ENCODE peak calls at places on chromosome 18, in five cellular contexts. One of them, this sample, is unnamed.

GRCh38 chr18:48018806-48019295 is 88.4 kb upstream of the SMAD2 start:
- DNase-seq in body of pancreas: no peak
- DNase-seq in H1: no peak
- DNase-seq in aorta: peak; percentile 26
- DNase-seq in uterus: no peak
- DNase-seq in this sample: no peak

GRCh38 chr18:73244411-73244810 is 376.6 kb upstream of the NETO1 start:
- DNase-seq in aorta: no peak
- DNase-seq in H1: no peak
- DNase-seq in body of pancreas: no peak
- DNase-seq in uterus: no peak
- DNase-seq in this sample: no peak

GRCh38 chr18:48781041-48781989 is 169.4 kb downstream of the SMAD7 start:
- DNase-seq in H1: no peak
- DNase-seq in body of pancreas: peak; percentile 77
- DNase-seq in aorta: peak; percentile 95
- DNase-seq in uterus: peak; percentile 68
- DNase-seq in this sample: peak; percentile 93

GRCh38 chr18:29512761-29513160 is 1335.8 kb upstream of the CDH2 start:
- DNase-seq in uterus: no peak
- DNase-seq in H1: no peak
- DNase-seq in aorta: no peak
- DNase-seq in body of pancreas: no peak
- DNase-seq in this sample: no peak

GRCh38 chr18:22346968-22347611 is 70.6 kb downstream of the CTAGE1 start:
- DNase-seq in uterus: peak; percentile 82
- DNase-seq in body of pancreas: peak; percentile 78
- DNase-seq in H1: no peak
- DNase-seq in aorta: peak; percentile 86
- DNase-seq in this sample: peak; percentile 89

GRCh38 chr18:25305584-25305983 is 46.4 kb downstream of the ZNF521 start:
- DNase-seq in aorta: no peak
- DNase-seq in H1: no peak
- DNase-seq in uterus: no peak
- DNase-seq in body of pancreas: no peak
- DNase-seq in this sample: no peak

GRCh38 chr18:49212819-49213218 is 247.6 kb downstream of the DYM start:
- DNase-seq in uterus: no peak
- DNase-seq in body of pancreas: no peak
- DNase-seq in H1: no peak
- DNase-seq in aorta: no peak
- DNase-seq in this sample: no peak

GRCh38 chr18:12595571-12596255 is 62.2 kb downstream of the SPIRE1 start:
- DNase-seq in aorta: no peak
- DNase-seq in uterus: no peak
- DNase-seq in body of pancreas: no peak
- DNase-seq in H1: no peak
- DNase-seq in this sample: no peak

GRCh38 chr18:39260565-39260964 is 1695.0 kb upstream of the CELF4 start:
- DNase-seq in uterus: no peak
- DNase-seq in H1: no peak
- DNase-seq in body of pancreas: no peak
- DNase-seq in aorta: no peak
- DNase-seq in this sample: no peak

GRCh38 chr18:23143059-23143831 is 8.0 kb downstream of the CABLES1 start:
- DNase-seq in body of pancreas: peak; percentile 46
- DNase-seq in H1: no peak
- DNase-seq in aorta: no peak
- DNase-seq in uterus: peak; percentile 56
- DNase-seq in this sample: no peak

GRCh38 chr18:26618130-26618529 is 69.8 kb upstream of the KCTD1 start:
- DNase-seq in H1: no peak
- DNase-seq in uterus: no peak
- DNase-seq in body of pancreas: no peak
- DNase-seq in aorta: no peak
- DNase-seq in this sample: no peak

GRCh38 chr18:65897292-65897691 is 146.5 kb downstream of the CDH7 start:
- DNase-seq in H1: no peak
- DNase-seq in uterus: no peak
- DNase-seq in aorta: no peak
- DNase-seq in body of pancreas: no peak
- DNase-seq in this sample: no peak

GRCh38 chr18:44715841-44716240 is 35.2 kb downstream of the SETBP1 start:
- DNase-seq in H1: no peak
- DNase-seq in body of pancreas: no peak
- DNase-seq in uterus: no peak
- DNase-seq in aorta: no peak
- DNase-seq in this sample: no peak

GRCh38 chr18:34121157-34121807 is 103.4 kb downstream of the NOL4 start:
- DNase-seq in H1: no peak
- DNase-seq in body of pancreas: no peak
- DNase-seq in aorta: no peak
- DNase-seq in uterus: no peak
- DNase-seq in this sample: no peak

GRCh38 chr18:32930695-32931301 is 158.0 kb upstream of the KLHL14 start:
- DNase-seq in H1: no peak
- DNase-seq in body of pancreas: no peak
- DNase-seq in uterus: no peak
- DNase-seq in aorta: no peak
- DNase-seq in this sample: no peak

GRCh38 chr18:45423664-45424063 is 191.6 kb upstream of the SLC14A2 start:
- DNase-seq in H1: no peak
- DNase-seq in uterus: no peak
- DNase-seq in body of pancreas: no peak
- DNase-seq in aorta: no peak
- DNase-seq in this sample: no peak

GRCh38 chr18:62037989-62038778 is 145.4 kb upstream of the RNF152 start:
- DNase-seq in uterus: no peak
- DNase-seq in body of pancreas: no peak
- DNase-seq in aorta: no peak
- DNase-seq in H1: no peak
- DNase-seq in this sample: no peak

GRCh38 chr18:75290737-75291358 is 80.3 kb downstream of the TSHZ1 start:
- DNase-seq in body of pancreas: no peak
- DNase-seq in H1: no peak
- DNase-seq in aorta: no peak
- DNase-seq in uterus: no peak
- DNase-seq in this sample: no peak

GRCh38 chr18:55634545-55634944 is 46.6 kb upstream of the TCF4 start:
- DNase-seq in body of pancreas: no peak
- DNase-seq in H1: no peak
- DNase-seq in uterus: no peak
- DNase-seq in aorta: no peak
- DNase-seq in this sample: no peak

GRCh38 chr18:13710460-13710859 is 15.9 kb downstream of the FAM210A start:
- DNase-seq in uterus: no peak
- DNase-seq in body of pancreas: no peak
- DNase-seq in H1: no peak
- DNase-seq in aorta: no peak
- DNase-seq in this sample: no peak

GRCh38 chr18:5951515-5952081 is 56.3 kb upstream of the TMEM200C start:
- DNase-seq in aorta: no peak
- DNase-seq in body of pancreas: no peak
- DNase-seq in H1: no peak
- DNase-seq in uterus: no peak
- DNase-seq in this sample: no peak

GRCh38 chr18:22347624-22348511 is 69.8 kb downstream of the CTAGE1 start:
- DNase-seq in H1: no peak
- DNase-seq in body of pancreas: peak; percentile 26
- DNase-seq in uterus: peak; percentile 48
- DNase-seq in aorta: peak; percentile 80
- DNase-seq in this sample: peak; percentile 49

GRCh38 chr18:59846814-59847490 is 52.8 kb upstream of the PMAIP1 start:
- DNase-seq in H1: no peak
- DNase-seq in uterus: no peak
- DNase-seq in aorta: no peak
- DNase-seq in body of pancreas: no peak
- DNase-seq in this sample: no peak

GRCh38 chr18:71022389-71022788 is 733.5 kb downstream of the SOCS6 start:
- DNase-seq in body of pancreas: no peak
- DNase-seq in uterus: no peak
- DNase-seq in aorta: no peak
- DNase-seq in H1: no peak
- DNase-seq in this sample: no peak

GRCh38 chr18:57441395-57441794 is 6.2 kb downstream of the ONECUT2 start:
- DNase-seq in aorta: no peak
- DNase-seq in H1: no peak
- DNase-seq in body of pancreas: no peak
- DNase-seq in uterus: no peak
- DNase-seq in this sample: no peak

GRCh38 chr18:627211-627610 is 30.2 kb upstream of the TYMS start:
- DNase-seq in H1: no peak
- DNase-seq in uterus: no peak
- DNase-seq in body of pancreas: no peak
- DNase-seq in aorta: no peak
- DNase-seq in this sample: no peak

GRCh38 chr18:49081511-49082146 is 130.9 kb upstream of the SMAD7 start:
- DNase-seq in uterus: no peak
- DNase-seq in body of pancreas: no peak
- DNase-seq in H1: no peak
- DNase-seq in aorta: no peak
- DNase-seq in this sample: no peak

GRCh38 chr18:46686186-46686585 is 29.2 kb upstream of the LOXHD1 start:
- DNase-seq in aorta: no peak
- DNase-seq in uterus: no peak
- DNase-seq in H1: no peak
- DNase-seq in body of pancreas: no peak
- DNase-seq in this sample: no peak

GRCh38 chr18:48026216-48026615 is 95.8 kb upstream of the SMAD2 start:
- DNase-seq in aorta: peak; percentile 57
- DNase-seq in body of pancreas: no peak
- DNase-seq in uterus: no peak
- DNase-seq in H1: no peak
- DNase-seq in this sample: no peak

DNA sequence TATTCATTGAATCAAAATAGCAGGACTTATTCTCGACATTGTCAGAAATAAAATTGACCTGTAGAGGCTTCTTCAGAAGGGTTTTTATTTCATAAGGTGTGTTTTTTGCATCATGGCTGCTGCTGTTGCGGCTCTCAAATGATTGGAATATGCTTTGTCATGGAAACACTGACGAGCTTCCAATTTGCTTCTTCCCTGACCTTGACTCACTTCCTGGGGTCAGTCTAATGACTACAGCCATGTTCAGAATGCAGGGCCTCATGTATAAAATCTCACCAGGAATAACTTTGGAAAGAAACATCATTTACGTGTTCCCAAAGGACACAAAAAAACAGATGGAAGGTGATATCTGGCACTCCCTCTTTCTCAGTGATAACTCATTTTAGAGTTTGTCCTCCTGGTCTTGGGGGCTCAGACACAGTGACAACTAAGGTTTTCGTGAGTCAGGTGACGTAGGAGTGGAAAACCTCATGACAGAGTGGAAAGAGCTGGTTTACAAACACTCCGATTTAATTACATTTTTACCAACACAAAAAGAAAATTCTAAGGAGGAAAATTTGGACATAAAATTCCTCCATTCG is 467.0 kb upstream of the RAB12 start:
- DNase-seq in aorta: no peak
- DNase-seq in body of pancreas: no peak
- DNase-seq in H1: no peak
- DNase-seq in uterus: no peak
- DNase-seq in this sample: no peak
- H3K4me1 ChIP-seq in aorta: peaks cover 2% of the 10 kb centered on the region
- H3K4me1 ChIP-seq in body of pancreas: no peaks in the 10 kb centered on the region
- H3K4me1 ChIP-seq in H1: peaks cover 2% of the 10 kb centered on the region
- H3K4me1 ChIP-seq in uterus: no peaks in the 10 kb centered on the region
- H3K4me1 ChIP-seq in this sample: peaks cover 58% of the 10 kb centered on the region

GRCh38 chr18:9105420-9105819 is 2.9 kb downstream of the NDUFV2 start:
- DNase-seq in uterus: no peak
- DNase-seq in aorta: no peak
- DNase-seq in body of pancreas: no peak
- DNase-seq in H1: no peak
- DNase-seq in this sample: no peak
- H3K4me1 ChIP-seq in uterus: peaks cover 21% of the 10 kb centered on the region
- H3K4me1 ChIP-seq in aorta: peaks cover 6% of the 10 kb centered on the region
- H3K4me1 ChIP-seq in body of pancreas: peaks cover 74% of the 10 kb centered on the region
- H3K4me1 ChIP-seq in H1: peaks cover 21% of the 10 kb centered on the region
- H3K4me1 ChIP-seq in this sample: peaks cover 88% of the 10 kb centered on the region

GRCh38 chr18:51028201-51028805 is 1.7 kb upstream of the SMAD4 start:
- DNase-seq in uterus: no peak
- DNase-seq in body of pancreas: no peak
- DNase-seq in aorta: no peak
- DNase-seq in H1: no peak
- DNase-seq in this sample: no peak

GRCh38 chr18:51030537-51031258 is 685 bp downstream of the SMAD4 start:
- DNase-seq in H1: no peak
- DNase-seq in aorta: peak; percentile 92
- DNase-seq in uterus: peak; percentile 67
- DNase-seq in body of pancreas: peak; percentile 74
- DNase-seq in this sample: peak; percentile 78

GRCh38 chr18:51029694-51030536 is at the start of gene SMAD4:
- DNase-seq in H1: peak; percentile 90
- DNase-seq in aorta: peak; percentile 100
- DNase-seq in uterus: peak; percentile 96
- DNase-seq in body of pancreas: peak; percentile 96
- DNase-seq in this sample: peak; percentile 96

GRCh38 chr18:51029378-51029693 is 677 bp upstream of the SMAD4 start:
- DNase-seq in aorta: no peak
- DNase-seq in uterus: no peak
- DNase-seq in body of pancreas: no peak
- DNase-seq in H1: no peak
- DNase-seq in this sample: no peak

DNA sequence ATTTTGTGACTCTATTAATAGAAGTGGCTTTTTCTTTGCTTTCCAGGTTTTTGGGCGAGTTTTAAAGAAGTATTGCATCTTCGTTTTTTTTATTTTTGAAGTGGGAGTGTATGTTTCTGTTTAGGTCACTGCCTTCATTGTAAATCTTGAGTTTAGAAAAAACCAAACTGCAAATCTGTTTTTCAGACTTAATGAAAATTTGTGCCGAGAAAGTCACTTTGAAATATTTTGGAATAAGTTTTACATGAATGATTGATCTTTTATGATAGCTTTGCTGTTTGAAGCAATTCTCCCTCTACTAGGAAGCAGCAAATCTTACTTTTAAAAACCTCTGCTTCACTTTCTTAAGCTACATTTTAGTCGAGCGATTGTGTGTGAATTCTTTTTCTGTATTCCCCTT is 2.2 kb downstream of the SMAD4 start:
- DNase-seq in body of pancreas: no peak
- DNase-seq in aorta: no peak
- DNase-seq in H1: no peak
- DNase-seq in uterus: no peak
- DNase-seq in this sample: no peak
- H3K4me1 ChIP-seq in body of pancreas: peaks cover 80% of the 10 kb centered on the region
- H3K4me1 ChIP-seq in aorta: peaks cover 3% of the 10 kb centered on the region
- H3K4me1 ChIP-seq in H1: peaks cover 6% of the 10 kb centered on the region
- H3K4me1 ChIP-seq in uterus: peaks cover 17% of the 10 kb centered on the region
- H3K4me1 ChIP-seq in this sample: peaks cover 92% of the 10 kb centered on the region

DNA sequence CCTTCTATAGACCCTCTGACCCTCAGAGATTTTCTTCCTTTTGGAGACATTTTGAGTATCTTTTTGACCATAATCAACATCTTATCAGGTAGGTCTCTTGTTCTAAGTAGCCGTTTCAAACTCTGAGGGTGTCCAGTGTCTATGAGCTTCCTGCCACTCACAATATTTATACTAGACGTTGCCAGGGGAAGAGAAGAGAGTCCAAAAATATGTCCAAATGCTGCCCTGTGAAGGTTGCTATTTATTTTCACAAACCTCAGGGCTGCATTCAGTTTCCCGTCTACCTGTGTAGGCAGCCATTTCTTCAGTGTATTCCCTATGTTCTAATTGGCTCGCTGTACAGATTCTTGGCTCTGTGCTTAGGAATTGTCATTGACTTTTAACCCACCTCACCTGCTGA is 986 bp upstream of the DSG1 start:
- DNase-seq in body of pancreas: no peak
- DNase-seq in H1: no peak
- DNase-seq in uterus: no peak
- DNase-seq in aorta: no peak
- DNase-seq in this sample: no peak
- H3K4me1 ChIP-seq in body of pancreas: no peaks in the 10 kb centered on the region
- H3K4me1 ChIP-seq in H1: no peaks in the 10 kb centered on the region
- H3K4me1 ChIP-seq in uterus: no peaks in the 10 kb centered on the region
- H3K4me1 ChIP-seq in aorta: no peaks in the 10 kb centered on the region
- H3K4me1 ChIP-seq in this sample: no peaks in the 10 kb centered on the region

This sample was measured in left ventricle myocardium inferior.